ENCODE peak calls at places on chromosomes 3 and 15, in six cellular contexts. B is KBM-7; N is gastrocnemius medialis; D is naive thymus-derived CD8-positive, alpha-beta T cell; A is AG08396; J is neural crest cell. S is an unnamed sample.

GRCh38 chr15:32041294-32041693 is 11.0 kb downstream of the CHRNA7 start:
- DNase-seq in J (no peak), A (no peak), D (no peak), B (no peak), N (no peak), S (no peak)

GRCh38 chr3:70916375-70917055 is 604.1 kb upstream of the MDFIC2 start:
- DNase-seq in J (no peak), B (peak; percentile 75), D (no peak), N (no peak), A (no peak), S (no peak)

GRCh38 chr3:98912448-98912847 is 11.0 kb upstream of the DCBLD2 start:
- DNase-seq in D (no peak), N (no peak), B (no peak), A (no peak), J (no peak), S (no peak)

GRCh38 chr3:47003461-47004368 is 24.2 kb downstream of the NBEAL2 start:
- DNase-seq in A (no peak), N (peak; percentile 8), D (no peak), B (no peak), J (no peak), S (no peak)

GRCh38 chr3:158091526-158091925 is 14.7 kb downstream of the SHOX2 start:
- DNase-seq in N (no peak), J (no peak), B (peak; percentile 51), A (no peak), D (no peak), S (no peak)

GRCh38 chr3:4977001-4977888 is 2.0 kb upstream of the BHLHE40 start:
- DNase-seq in A (peak; percentile 60), B (peak; percentile 71), D (no peak), J (no peak), N (peak; percentile 89), S (peak; percentile 68)

GRCh38 chr15:31108836-31109235 is 7.3 kb upstream of the TRPM1 start:
- DNase-seq in A (no peak), B (no peak), J (no peak), N (no peak), D (no peak), S (no peak)

GRCh38 chr3:35758358-35758757 is 119.0 kb downstream of the ARPP21 start:
- DNase-seq in N (no peak), A (no peak), J (no peak), B (no peak), D (no peak), S (no peak)

GRCh38 chr3:195893516-195893915 is 14.8 kb downstream of the TNK2 start:
- DNase-seq in J (no peak), D (no peak), A (no peak), B (no peak), N (peak; percentile 60), S (no peak)

GRCh38 chr3:40615916-40616315 is 91.2 kb downstream of the ZNF621 start:
- DNase-seq in B (no peak), J (peak; percentile 7), N (no peak), D (no peak), A (no peak), S (no peak)

GRCh38 chr3:71215351-71215750 is 368.2 kb downstream of the FOXP1 start:
- DNase-seq in N (no peak), A (no peak), D (no peak), B (no peak), J (no peak), S (no peak)

GRCh38 chr3:71217640-71218222 is 365.8 kb downstream of the FOXP1 start:
- DNase-seq in A (no peak), D (no peak), N (peak; percentile 59), J (no peak), B (no peak), S (no peak)

GRCh38 chr3:19994796-19995195 is 17.3 kb downstream of the PP2D1 start:
- DNase-seq in B (no peak), J (no peak), N (no peak), D (no peak), A (no peak), S (no peak)

GRCh38 chr15:72784233-72784876 is 797 bp upstream of the ADPGK start:
- DNase-seq in D (no peak), N (peak; percentile 35), A (peak; percentile 77), J (peak; percentile 60), B (peak; percentile 96), S (peak; percentile 64)

GRCh38 chr3:14145236-14145635 is 20.4 kb downstream of the TMEM43 start:
- DNase-seq in J (no peak), A (peak; percentile 31), D (no peak), B (no peak), N (no peak), S (no peak)

GRCh38 chr3:65080432-65080831 is 392.6 kb upstream of the ADAMTS9 start:
- DNase-seq in J (no peak), B (no peak), D (no peak), A (no peak), N (no peak), S (no peak)

GRCh38 chr3:14616606-14617507 is 34.7 kb upstream of the CCDC174 start:
- DNase-seq in D (no peak), J (no peak), N (no peak), A (no peak), B (no peak), S (no peak)

GRCh38 chr3:160956785-160957184 is 148.4 kb downstream of the B3GALNT1 start:
- DNase-seq in N (no peak), J (no peak), B (peak; percentile 50), D (no peak), A (no peak), S (no peak)

GRCh38 chr3:33787328-33788009 is 11.0 kb upstream of the PDCD6IP start:
- DNase-seq in A (peak; percentile 57), N (peak; percentile 41), J (peak; percentile 50), D (peak; percentile 52), B (peak; percentile 80), S (peak; percentile 52)

GRCh38 chr3:83769791-83770663 is 1188.8 kb upstream of the CADM2 start:
- DNase-seq in J (no peak), D (no peak), N (no peak), A (no peak), B (no peak), S (no peak)

GRCh38 chr3:196124608-196125007 is 42.7 kb upstream of the TFRC start:
- DNase-seq in B (no peak), D (no peak), A (no peak), J (no peak), N (no peak), S (no peak)

GRCh38 chr3:62811119-62811518 is 64.1 kb downstream of the CADPS start:
- DNase-seq in A (no peak), B (no peak), J (no peak), N (no peak), D (no peak), S (no peak)

GRCh38 chr3:4517095-4517494 is 23.9 kb downstream of the ITPR1 start:
- DNase-seq in A (no peak), N (no peak), B (no peak), D (no peak), J (no peak), S (no peak)

GRCh38 chr3:61452536-61452991 is 108.8 kb upstream of the PTPRG start:
- DNase-seq in J (no peak), N (no peak), A (peak; percentile 33), B (no peak), D (no peak), S (no peak)

GRCh38 chr3:61562042-61562809 is 855 bp downstream of the PTPRG start:
- DNase-seq in N (peak; percentile 21), B (peak; percentile 47), J (peak; percentile 14), A (peak; percentile 48), D (no peak), S (peak; percentile 49)

GRCh38 chr3:13027154-13027553 is 46.1 kb downstream of the IQSEC1 start:
- DNase-seq in B (no peak), D (no peak), J (no peak), N (no peak), A (no peak), S (peak; percentile 31)

GRCh38 chr3:15682766-15683165 is 81.2 kb downstream of the BTD start:
- DNase-seq in N (no peak), J (no peak), D (no peak), A (no peak), B (peak; percentile 32), S (no peak)

GRCh38 chr15:89023311-89023961 is 64.8 kb upstream of the ABHD2 start:
- DNase-seq in J (no peak), B (no peak), N (no peak), D (no peak), A (no peak), S (no peak)

GRCh38 chr3:142276780-142277179 is 51.4 kb upstream of the GK5 start:
- DNase-seq in J (no peak), A (no peak), B (peak; percentile 51), N (no peak), D (no peak), S (no peak)

GRCh38 chr3:132136334-132136716 is 101.5 kb upstream of the CPNE4 start:
- DNase-seq in A (no peak), D (no peak), J (no peak), B (no peak), N (no peak), S (no peak)

GRCh38 chr3:4888913-4889846 is 90.1 kb upstream of the BHLHE40 start:
- DNase-seq in A (no peak), D (no peak), B (peak; percentile 32), J (no peak), N (no peak), S (no peak)

GRCh38 chr3:59998040-59998439 is 948.2 kb upstream of the CFAP20DC start:
- DNase-seq in A (no peak), J (no peak), B (no peak), D (no peak), N (no peak), S (no peak)

GRCh38 chr3:8942746-8943488 is 20.4 kb downstream of the RAD18 start:
- DNase-seq in N (no peak), B (no peak), J (no peak), D (no peak), A (no peak), S (no peak)

GRCh38 chr15:89335289-89336041 is 841 bp upstream of the POLG start:
- DNase-seq in B (no peak), N (no peak), D (peak; percentile 40), J (no peak), A (no peak), S (peak; percentile 51)

GRCh38 chr3:23075478-23075877 is 127.6 kb upstream of the UBE2E2 start:
- DNase-seq in N (no peak), D (no peak), J (no peak), B (no peak), A (peak; percentile 22), S (no peak)

GRCh38 chr3:47265725-47266480 is 16.7 kb downstream of the KIF9 start:
- DNase-seq in J (no peak), N (no peak), A (no peak), B (no peak), D (no peak), S (no peak)

S was measured in endothelial cell.